ENCODE peak calls at places on chromosomes 16 and 17, in eight cellular contexts. U is cerebellar cortex; B is transverse colon; M is iris pigment epithelial cell; D is islet precursor cell; F is stimulated activated CD8-positive, alpha-beta memory T cell treated with anti-CD3 and anti-CD28 coated beads, Interleukin-4, amount 100 ng/mL, for 4 hours; C is endothelial cell; W is adrenal gland. H is an unnamed sample.
A peak's percentile ranks its signal among the peaks of the same experiment; 100 is the strongest.

GRCh38 chr16:89312598-89313299 is 95.2 kb downstream of the ZNF778 start:
- DNase-seq in U (no peak), B (no peak), M (no peak), D (no peak), F (no peak), C (no peak), W (no peak), H (no peak)

GRCh38 chr16:86566601-86566965 is at the start of gene FOXC2:
- DNase-seq in U (peak; percentile 67), B (peak; percentile 54), M (peak; percentile 98), D (peak; percentile 93), F (no peak), C (peak; percentile 90), W (peak; percentile 81), H (peak; percentile 84)

GRCh38 chr17:77493238-77493812 is 352.6 kb downstream of the SEC14L1 start:
- DNase-seq in U (no peak), B (peak; percentile 7), M (no peak), D (peak; percentile 45), F (no peak), C (no peak), W (no peak), H (no peak)

GRCh38 chr16:66481943-66482390 is 54.9 kb downstream of the BEAN1 start:
- DNase-seq in U (no peak), B (no peak), M (no peak), D (no peak), F (no peak), C (no peak), W (no peak), H (no peak)

GRCh38 chr17:2023692-2024571 is 1.2 kb downstream of the RTN4RL1 start:
- DNase-seq in U (peak; percentile 83), B (peak; percentile 43), M (peak; percentile 42), D (peak; percentile 82), F (no peak), C (peak; percentile 59), W (peak; percentile 77), H (peak; percentile 55)

GRCh38 chr17:44219636-44220210 is at the start of gene UBTF:
- DNase-seq in U (peak; percentile 47), B (peak; percentile 63), M (peak; percentile 57), D (peak; percentile 86), F (no peak), C (peak; percentile 61), W (peak; percentile 75), H (peak; percentile 84)

GRCh38 chr16:51707666-51708065 is 556.6 kb upstream of the SALL1 start:
- DNase-seq in U (no peak), B (no peak), M (no peak), D (no peak), F (no peak), C (no peak), W (no peak), H (no peak)

GRCh38 chr16:74461826-74462225 is 40.5 kb upstream of the CLEC18B start:
- DNase-seq in U (no peak), B (no peak), M (peak; percentile 38), D (no peak), F (no peak), C (no peak), W (no peak), H (no peak)

GRCh38 chr17:43403846-43404245 is 5.1 kb downstream of the ARL4D start:
- DNase-seq in U (no peak), B (no peak), M (no peak), D (no peak), F (no peak), C (no peak), W (no peak), H (no peak)

GRCh38 chr16:29973384-29974246 is at the start of gene TAOK2:
- DNase-seq in U (peak; percentile 99), B (peak; percentile 98), M (peak; percentile 99), D (peak; percentile 100), F (peak; percentile 76), C (peak; percentile 100), W (peak; percentile 99), H (peak; percentile 99)

GRCh38 chr16:85005278-85006069 is 5.9 kb downstream of the ZDHHC7 start:
- DNase-seq in U (no peak), B (no peak), M (peak; percentile 56), D (peak; percentile 67), F (no peak), C (no peak), W (no peak), H (peak; percentile 26)

GRCh38 chr16:31455601-31456314 is 3.5 kb upstream of the ARMC5 start:
- DNase-seq in U (peak; percentile 42), B (no peak), M (peak; percentile 45), D (no peak), F (no peak), C (peak; percentile 52), W (no peak), H (no peak)

GRCh38 chr17:2500446-2500845 is 11.2 kb downstream of the METTL16 start:
- DNase-seq in U (no peak), B (no peak), M (peak; percentile 15), D (no peak), F (no peak), C (no peak), W (no peak), H (no peak)

GRCh38 chr17:68646626-68647526 is 45.7 kb upstream of the FAM20A start:
- DNase-seq in U (no peak), B (no peak), M (peak; percentile 34), D (no peak), F (no peak), C (no peak), W (no peak), H (no peak)

GRCh38 chr17:1958134-1958881 is 66.8 kb downstream of the RTN4RL1 start:
- DNase-seq in U (no peak), B (no peak), M (no peak), D (no peak), F (no peak), C (no peak), W (no peak), H (no peak)

GRCh38 chr17:80891096-80892018 is 100.3 kb upstream of the CHMP6 start:
- DNase-seq in U (peak; percentile 12), B (peak; percentile 22), M (peak; percentile 87), D (peak; percentile 88), F (peak; percentile 49), C (no peak), W (peak; percentile 87), H (peak; percentile 40)

GRCh38 chr17:73630531-73630930 is 13.7 kb downstream of the SDK2 start:
- DNase-seq in U (no peak), B (no peak), M (no peak), D (peak; percentile 96), F (no peak), C (no peak), W (no peak), H (no peak)

GRCh38 chr17:50109785-50110184 is 14.6 kb downstream of the PDK2 start:
- DNase-seq in U (no peak), B (no peak), M (no peak), D (no peak), F (no peak), C (no peak), W (peak; percentile 48), H (no peak)

GRCh38 chr17:63278731-63279442 is 167.2 kb downstream of the CYB561 start:
- DNase-seq in U (no peak), B (no peak), M (no peak), D (no peak), F (no peak), C (no peak), W (no peak), H (no peak)

GRCh38 chr16:81181013-81181720 is 57.3 kb upstream of the BCO1 start:
- DNase-seq in U (peak; percentile 86), B (peak; percentile 63), M (peak; percentile 97), D (peak; percentile 99), F (no peak), C (peak; percentile 43), W (peak; percentile 95), H (peak; percentile 91)

GRCh38 chr16:78501744-78502143 is 402.3 kb downstream of the WWOX start:
- DNase-seq in U (no peak), B (no peak), M (no peak), D (no peak), F (no peak), C (no peak), W (no peak), H (no peak)

GRCh38 chr17:8803531-8804416 is 4.6 kb upstream of the MFSD6L start:
- DNase-seq in U (no peak), B (no peak), M (no peak), D (no peak), F (no peak), C (no peak), W (no peak), H (no peak)

GRCh38 chr16:89565256-89565505 is 4.7 kb downstream of the RPL13 start:
- DNase-seq in U (peak; percentile 79), B (peak; percentile 60), M (no peak), D (peak; percentile 77), F (no peak), C (no peak), W (no peak), H (no peak)

GRCh38 chr16:29192329-29193247 is 207.7 kb downstream of the LAT start:
- DNase-seq in U (no peak), B (peak; percentile 5), M (no peak), D (peak; percentile 47), F (no peak), C (no peak), W (no peak), H (no peak)

GRCh38 chr16:57826706-57827625 is 24.7 kb upstream of the KIFC3 start:
- DNase-seq in U (peak; percentile 44), B (no peak), M (peak; percentile 34), D (no peak), F (no peak), C (no peak), W (peak; percentile 76), H (peak; percentile 54)

GRCh38 chr16:73054732-73055481 is 7.0 kb upstream of the ZFHX3 start:
- DNase-seq in U (peak; percentile 62), B (no peak), M (peak; percentile 80), D (peak; percentile 69), F (no peak), C (no peak), W (no peak), H (no peak)

GRCh38 chr16:80708823-80709222 is 95.6 kb downstream of the CDYL2 start:
- DNase-seq in U (no peak), B (no peak), M (no peak), D (no peak), F (no peak), C (no peak), W (no peak), H (no peak)

GRCh38 chr17:7716901-7717755 is at the start of gene DNAH2:
- DNase-seq in U (peak; percentile 88), B (peak; percentile 78), M (peak; percentile 78), D (peak; percentile 98), F (no peak), C (peak; percentile 90), W (peak; percentile 79), H (peak; percentile 66)

GRCh38 chr16:72680732-72681131 is 367.2 kb downstream of the ZFHX3 start:
- DNase-seq in U (no peak), B (no peak), M (no peak), D (no peak), F (no peak), C (no peak), W (no peak), H (no peak)

GRCh38 chr17:50114849-50115357 is 15.1 kb downstream of the SAMD14 start:
- DNase-seq in U (peak; percentile 86), B (peak; percentile 49), M (peak; percentile 75), D (peak; percentile 83), F (no peak), C (peak; percentile 49), W (peak; percentile 81), H (no peak)

GRCh38 chr17:3976675-3977171 is 12.5 kb upstream of the ATP2A3 start:
- DNase-seq in U (peak; percentile 68), B (peak; percentile 93), M (no peak), D (peak; percentile 57), F (no peak), C (no peak), W (peak; percentile 95), H (peak; percentile 91)

GRCh38 chr16:66512589-66513404 is 37.1 kb downstream of the TK2 start:
- DNase-seq in U (no peak), B (no peak), M (peak; percentile 78), D (peak; percentile 82), F (no peak), C (no peak), W (peak; percentile 57), H (no peak)

GRCh38 chr16:2842340-2843000 is 12.4 kb downstream of the ZG16B start:
- DNase-seq in U (peak; percentile 60), B (peak; percentile 52), M (peak; percentile 51), D (peak; percentile 58), F (peak; percentile 32), C (peak; percentile 65), W (peak; percentile 38), H (peak; percentile 88)

GRCh38 chr16:88570691-88571092 is 489 bp downstream of the ZC3H18 start:
- DNase-seq in U (no peak), B (peak; percentile 32), M (peak; percentile 14), D (no peak), F (peak; percentile 10), C (peak; percentile 19), W (peak; percentile 32), H (no peak)

H was measured in psoas muscle.